ENCODE peak calls at places on chromosome 10, in ten cellular contexts. D is endothelial cell, C is lower leg skin, J is lung, N is cardiac fibroblast, G is astrocyte of the cerebellum, F is upper lobe of right lung, W is glutamatergic neuron, X is Panc1, A is AG10803. U is an unnamed sample.

GRCh38 chr10:74542077-74542476 is 284.3 kb upstream of the KAT6B start:
- DNase-seq in F (no peak), W (no peak), C (peak; percentile 26), D (no peak), N (peak; percentile 96), G (no peak), X (no peak), A (peak; percentile 94), J (peak; percentile 34), U (no peak)

GRCh38 chr10:19728376-19728775 is 87.9 kb upstream of the PLXDC2 start:
- DNase-seq in D (no peak), N (no peak), X (no peak), W (peak; percentile 27), G (no peak), C (no peak), A (no peak), J (no peak), F (no peak), U (no peak)

GRCh38 chr10:19333631-19334030 is 285.0 kb downstream of the MALRD1 start:
- DNase-seq in W (no peak), J (no peak), G (peak; percentile 26), D (no peak), X (no peak), F (no peak), C (no peak), A (no peak), N (no peak), U (no peak)

GRCh38 chr10:131924982-131925649 is 24.3 kb downstream of the PPP2R2D start:
- DNase-seq in D (no peak), C (no peak), W (no peak), A (no peak), N (no peak), G (no peak), X (no peak), J (no peak), F (no peak), U (no peak)

GRCh38 chr10:90834326-90834725 is 23.5 kb downstream of the HTR7 start:
- DNase-seq in A (no peak), W (no peak), J (no peak), D (no peak), G (no peak), C (no peak), X (no peak), N (no peak), F (no peak), U (no peak)

GRCh38 chr10:61313460-61313859 is 139.7 kb downstream of the TMEM26 start:
- DNase-seq in J (no peak), N (peak; percentile 73), C (no peak), A (peak; percentile 34), D (no peak), F (no peak), W (no peak), G (peak; percentile 13), X (no peak), U (no peak)

GRCh38 chr10:49394933-49395740 is 752 bp downstream of the DRGX start:
- DNase-seq in N (no peak), W (peak; percentile 74), X (no peak), A (no peak), D (peak; percentile 22), G (no peak), J (no peak), F (no peak), C (no peak), U (no peak)

GRCh38 chr10:12719365-12719764 is 282.1 kb downstream of the CCDC3 start:
- DNase-seq in W (no peak), D (no peak), F (no peak), N (peak; percentile 63), A (no peak), C (no peak), G (no peak), X (no peak), J (peak; percentile 33), U (no peak)

GRCh38 chr10:71144824-71145223 is 67.5 kb upstream of the UNC5B start:
- DNase-seq in W (no peak), D (no peak), A (no peak), C (no peak), X (no peak), G (no peak), J (no peak), F (no peak), N (no peak), U (no peak)

GRCh38 chr10:10519674-10520073 is 498.0 kb upstream of the CELF2 start:
- DNase-seq in W (no peak), A (no peak), N (no peak), D (no peak), G (no peak), F (no peak), J (no peak), X (no peak), C (no peak), U (no peak)

GRCh38 chr10:25026463-25026862 is 10.1 kb downstream of the THNSL1 start:
- DNase-seq in X (no peak), A (peak; percentile 52), N (peak; percentile 58), D (no peak), J (no peak), C (no peak), W (no peak), F (no peak), G (no peak), U (no peak)
- TF ChIP-seq CTCF in X (peak; percentile 9), A (no peak), N (peak; percentile 30), D (no peak), J (no peak), C (no peak), W (no peak), F (peak; percentile 31), G (no peak), U (no peak)

GRCh38 chr10:92574545-92575377 is 868 bp upstream of the IDE start:
- DNase-seq in C (no peak), A (no peak), W (no peak), F (no peak), D (no peak), J (no peak), X (no peak), N (peak; percentile 53), G (no peak), U (no peak)
- TF ChIP-seq CTCF in C (no peak), A (peak; percentile 6), W (peak; percentile 59), F (peak; percentile 15), D (peak; percentile 42), J (no peak), X (no peak), N (peak; percentile 6), G (no peak), U (no peak)

GRCh38 chr10:56449770-56450169 is 88.7 kb upstream of the ZWINT start:
- DNase-seq in F (no peak), G (no peak), C (no peak), W (no peak), N (no peak), X (no peak), A (no peak), D (no peak), J (no peak), U (no peak)
- TF ChIP-seq CTCF in F (no peak), G (no peak), C (no peak), W (peak; percentile 51), N (no peak), X (no peak), A (no peak), D (no peak), J (no peak), U (no peak)

DNA sequence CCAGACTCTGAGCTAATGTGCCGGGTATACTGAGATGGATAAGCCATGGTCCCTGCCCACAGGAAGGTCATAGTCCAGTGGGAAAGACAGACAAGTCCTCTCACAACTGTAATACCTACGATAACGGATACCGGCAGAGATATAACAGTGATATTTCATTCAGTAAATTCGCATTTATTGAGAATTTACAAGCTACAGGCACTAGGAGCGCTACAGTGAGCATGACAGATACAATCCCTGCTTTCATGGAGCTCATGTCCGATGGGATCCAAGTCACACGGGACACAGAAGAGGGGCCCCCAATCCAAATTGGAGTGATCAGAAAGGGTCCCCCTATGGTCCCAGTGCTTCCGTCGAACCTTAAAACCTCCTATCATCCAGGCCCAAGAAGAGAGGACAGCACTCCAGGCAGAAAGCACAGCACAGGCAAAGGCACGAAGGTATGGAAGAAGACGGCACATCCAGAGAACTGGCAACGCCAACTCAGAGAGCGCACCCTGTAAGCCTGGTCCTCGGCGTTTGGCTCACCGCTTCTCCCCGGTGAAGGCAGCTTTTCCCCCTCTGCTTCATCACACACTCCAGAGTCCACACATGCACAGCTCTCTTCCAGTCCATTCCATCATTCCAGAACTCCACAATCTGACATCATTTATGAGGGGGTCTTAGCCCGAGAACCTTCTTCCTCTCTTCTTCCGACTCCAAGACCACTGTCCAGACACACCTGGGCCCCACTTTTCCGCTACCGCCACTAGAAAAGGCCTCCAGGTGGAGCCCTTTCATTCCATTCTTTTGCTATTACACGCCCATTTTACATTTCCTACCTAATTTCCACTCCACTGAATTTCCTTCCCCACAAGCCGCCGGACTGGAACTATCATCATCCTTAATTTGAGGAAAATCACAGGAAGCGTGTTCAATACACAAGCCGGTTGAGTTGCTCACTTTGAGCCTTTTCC is 47.8 kb upstream of the NKX2-3 start:
- DNase-seq in N (no peak), G (no peak), F (no peak), C (no peak), D (peak; percentile 35), W (no peak), J (no peak), X (no peak), A (no peak), U (no peak)
- TF ChIP-seq CTCF in N (no peak), G (no peak), F (no peak), C (no peak), D (no peak), W (no peak), J (no peak), X (peak; percentile 69), A (no peak), U (no peak)